ENCODE peak calls at places on chromosomes 16 and 17, in ten cellular contexts. B is left ventricle myocardium inferior, J is progenitor cell of endocrine pancreas, D is PC-3, P is pancreas, C is nephron progenitor cell, T is kidney epithelial cell, Q is right lobe of liver, L is heart right ventricle, N is hepatocyte. G is an unnamed sample.

GRCh38 chr16:89863741-89864391 is 9.5 kb upstream of the TCF25 start:
- DNase-seq in B (peak), J (no peak), D (no peak), P (no peak), C (no peak), T (no peak), Q (peak), L (peak), N (no peak), G (no peak)

GRCh38 chr16:88907768-88908167 is 41.3 kb upstream of the PABPN1L start:
- DNase-seq in B (no peak), J (no peak), D (peak), P (no peak), C (no peak), T (no peak), Q (no peak), L (no peak), N (no peak), G (no peak)

GRCh38 chr16:72428611-72429376 is 256.8 kb upstream of the PMFBP1 start:
- DNase-seq in B (no peak), J (no peak), D (no peak), P (no peak), C (no peak), T (no peak), Q (no peak), L (no peak), N (no peak), G (no peak)

GRCh38 chr17:65455972-65456343 is 105.5 kb downstream of the AXIN2 start:
- DNase-seq in B (no peak), J (no peak), D (peak), P (no peak), C (peak), T (no peak), Q (no peak), L (peak), N (peak), G (peak)

GRCh38 chr16:66925322-66925840 is at the start of gene RRAD:
- DNase-seq in B (peak), J (no peak), D (no peak), P (no peak), C (no peak), T (peak), Q (no peak), L (peak), N (peak), G (no peak)

GRCh38 chr17:44602390-44602789 is 45.1 kb downstream of the FZD2 start:
- DNase-seq in B (no peak), J (no peak), D (no peak), P (peak), C (no peak), T (no peak), Q (no peak), L (no peak), N (no peak), G (no peak)

GRCh38 chr16:4972938-4973587 is 14.9 kb downstream of the SEC14L5 start:
- DNase-seq in B (no peak), J (no peak), D (no peak), P (no peak), C (peak), T (no peak), Q (no peak), L (no peak), N (no peak), G (no peak)

GRCh38 chr17:82767041-82767754 is 15.3 kb downstream of the TBCD start:
- DNase-seq in B (no peak), J (no peak), D (peak), P (no peak), C (peak), T (no peak), Q (peak), L (peak), N (peak), G (no peak)

GRCh38 chr16:57372372-57373116 is at the start of gene CX3CL1:
- DNase-seq in B (peak), J (peak), D (no peak), P (peak), C (peak), T (peak), Q (peak), L (peak), N (peak), G (no peak)

GRCh38 chr16:88404769-88405168 is 22.0 kb downstream of the ZNF469 start:
- DNase-seq in B (no peak), J (no peak), D (no peak), P (no peak), C (no peak), T (no peak), Q (no peak), L (no peak), N (no peak), G (no peak)

GRCh38 chr17:5669191-5669590 is 84.9 kb upstream of the NLRP1 start:
- DNase-seq in B (no peak), J (no peak), D (peak), P (no peak), C (no peak), T (no peak), Q (no peak), L (no peak), N (no peak), G (no peak)

GRCh38 chr16:3486506-3487215 is 8.6 kb downstream of the C16orf90 start:
- DNase-seq in B (no peak), J (no peak), D (no peak), P (no peak), C (no peak), T (no peak), Q (no peak), L (no peak), N (no peak), G (no peak)

GRCh38 chr16:3485097-3485470 is 10.2 kb downstream of the C16orf90 start:
- DNase-seq in B (no peak), J (no peak), D (no peak), P (no peak), C (no peak), T (no peak), Q (no peak), L (no peak), N (no peak), G (no peak)

GRCh38 chr16:3484328-3485096 is 10.8 kb downstream of the C16orf90 start:
- DNase-seq in B (no peak), J (no peak), D (no peak), P (no peak), C (no peak), T (no peak), Q (no peak), L (no peak), N (no peak), G (no peak)

GRCh38 chr16:3487521-3488410 is 7.5 kb downstream of the C16orf90 start:
- DNase-seq in B (no peak), J (no peak), D (no peak), P (no peak), C (no peak), T (no peak), Q (no peak), L (no peak), N (no peak), G (no peak)

GRCh38 chr16:3485821-3486505 is 9.3 kb downstream of the C16orf90 start:
- DNase-seq in B (no peak), J (no peak), D (no peak), P (no peak), C (no peak), T (no peak), Q (no peak), L (no peak), N (no peak), G (no peak)
- TF ChIP-seq CTCF in B (no peak), J (no peak), D (no peak), P (no peak), C (no peak), T (no peak), Q (no peak), L (no peak), N (no peak), G (no peak)

GRCh38 chr16:75216127-75216526 is 2.7 kb upstream of the CTRB1 start:
- DNase-seq in B (no peak), J (no peak), D (no peak), P (peak), C (no peak), T (no peak), Q (no peak), L (no peak), N (no peak), G (no peak)

GRCh38 chr16:75219088-75219487 is 300 bp downstream of the CTRB1 start:
- DNase-seq in B (no peak), J (no peak), D (no peak), P (no peak), C (no peak), T (no peak), Q (no peak), L (no peak), N (peak), G (no peak)

GRCh38 chr16:75218256-75219076 is at the start of gene CTRB1:
- DNase-seq in B (no peak), J (no peak), D (no peak), P (peak), C (no peak), T (no peak), Q (no peak), L (no peak), N (peak), G (no peak)

GRCh38 chr16:75216576-75216975 is 2.2 kb upstream of the CTRB1 start:
- DNase-seq in B (no peak), J (no peak), D (no peak), P (peak), C (no peak), T (no peak), Q (no peak), L (no peak), N (no peak), G (no peak)

GRCh38 chr16:75217389-75217851 is 1.4 kb upstream of the CTRB1 start:
- DNase-seq in B (no peak), J (no peak), D (no peak), P (peak), C (no peak), T (no peak), Q (no peak), L (no peak), N (no peak), G (no peak)
- TF ChIP-seq CTCF in B (no peak), J (no peak), D (no peak), P (no peak), C (no peak), T (no peak), Q (no peak), L (no peak), N (no peak), G (no peak)

DNA sequence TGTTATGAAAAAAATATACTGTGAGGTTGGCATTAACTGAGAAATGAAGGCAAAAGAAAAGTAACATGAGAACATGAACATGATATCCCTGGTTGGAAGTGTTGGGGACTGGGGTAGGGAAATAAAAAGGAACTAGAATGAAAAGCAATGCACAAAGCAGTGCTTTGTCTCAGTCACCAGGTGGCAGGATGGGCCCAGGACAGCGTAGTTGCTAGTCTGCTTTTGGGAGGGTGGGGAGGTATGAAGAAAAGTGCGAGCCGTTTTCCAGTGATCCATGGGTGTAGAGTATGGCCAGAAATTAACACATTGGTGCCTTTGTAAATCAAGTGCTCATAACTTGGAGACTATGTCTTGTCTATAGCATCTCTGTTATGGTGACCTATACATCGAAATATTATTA is 662.5 kb upstream of the SALL1 start:
- DNase-seq in B (no peak), J (no peak), D (no peak), P (no peak), C (no peak), T (no peak), Q (no peak), L (no peak), N (no peak), G (no peak)
- TF ChIP-seq CTCF in B (no peak), J (peak), D (no peak), P (no peak), C (no peak), T (peak), Q (no peak), L (no peak), N (peak), G (peak)

DNA sequence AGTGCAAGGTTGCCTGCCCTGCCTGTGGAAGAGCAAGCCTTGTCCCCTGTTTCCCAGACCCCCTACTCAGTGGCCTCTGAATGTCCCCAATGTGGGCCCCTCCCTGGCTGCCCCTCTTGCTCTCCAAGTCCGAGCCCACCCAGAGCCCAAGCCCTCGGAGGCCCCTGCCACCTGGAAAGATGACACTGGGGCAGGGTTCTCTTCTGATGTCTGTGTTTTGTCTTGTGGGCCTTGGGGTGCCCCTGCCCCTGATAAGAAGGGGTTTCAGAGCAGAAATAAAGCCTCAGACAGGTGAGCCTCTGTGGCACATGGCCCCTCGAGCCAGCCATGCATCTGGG is 85.4 kb upstream of the CBX4 start:
- DNase-seq in B (no peak), J (no peak), D (no peak), P (no peak), C (no peak), T (no peak), Q (no peak), L (no peak), N (no peak), G (no peak)
- TF ChIP-seq CTCF in B (no peak), J (no peak), D (no peak), P (no peak), C (peak), T (no peak), Q (no peak), L (no peak), N (no peak), G (no peak)

DNA sequence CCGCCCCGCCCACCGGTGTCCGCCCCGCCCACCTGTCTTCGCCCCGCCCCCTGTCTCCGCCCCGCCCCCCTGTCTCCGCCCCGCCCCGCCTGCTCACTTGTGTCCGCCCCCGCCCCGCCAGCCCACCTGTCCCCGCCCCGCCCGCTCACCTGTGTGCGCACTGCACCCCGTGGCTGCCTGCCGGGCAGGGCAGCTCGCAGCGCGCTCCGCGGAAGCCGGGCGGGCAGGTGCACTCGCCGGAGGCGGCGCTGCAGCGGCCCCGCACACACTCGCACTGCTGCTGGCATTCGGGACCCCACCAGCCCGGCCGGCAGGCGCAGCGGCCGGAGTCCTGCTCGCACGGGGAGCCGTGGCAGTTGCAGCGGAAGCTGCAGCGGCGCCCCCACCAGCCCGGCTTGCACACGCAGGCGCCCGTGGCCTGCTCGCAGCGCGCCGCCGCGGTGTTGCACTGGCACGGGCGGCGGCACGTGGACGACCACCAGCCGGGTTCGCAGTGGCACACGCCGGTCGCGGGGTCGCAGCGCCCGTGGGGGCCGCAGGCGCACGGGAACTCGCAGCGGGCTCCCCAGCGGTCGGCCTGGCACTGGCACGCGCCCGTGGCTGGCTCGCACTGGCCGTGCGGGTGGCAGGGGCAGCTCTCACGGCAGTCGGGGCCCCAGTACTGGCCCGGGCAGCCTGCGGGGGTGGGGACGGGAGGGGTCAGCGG is 2.1 kb downstream of the SCARF1 start:
- DNase-seq in B (no peak), J (peak), D (peak), P (peak), C (peak), T (no peak), Q (peak), L (no peak), N (peak), G (no peak)
- TF ChIP-seq CTCF in B (no peak), J (peak), D (peak), P (peak), C (no peak), T (no peak), Q (no peak), L (no peak), N (peak), G (peak)

DNA sequence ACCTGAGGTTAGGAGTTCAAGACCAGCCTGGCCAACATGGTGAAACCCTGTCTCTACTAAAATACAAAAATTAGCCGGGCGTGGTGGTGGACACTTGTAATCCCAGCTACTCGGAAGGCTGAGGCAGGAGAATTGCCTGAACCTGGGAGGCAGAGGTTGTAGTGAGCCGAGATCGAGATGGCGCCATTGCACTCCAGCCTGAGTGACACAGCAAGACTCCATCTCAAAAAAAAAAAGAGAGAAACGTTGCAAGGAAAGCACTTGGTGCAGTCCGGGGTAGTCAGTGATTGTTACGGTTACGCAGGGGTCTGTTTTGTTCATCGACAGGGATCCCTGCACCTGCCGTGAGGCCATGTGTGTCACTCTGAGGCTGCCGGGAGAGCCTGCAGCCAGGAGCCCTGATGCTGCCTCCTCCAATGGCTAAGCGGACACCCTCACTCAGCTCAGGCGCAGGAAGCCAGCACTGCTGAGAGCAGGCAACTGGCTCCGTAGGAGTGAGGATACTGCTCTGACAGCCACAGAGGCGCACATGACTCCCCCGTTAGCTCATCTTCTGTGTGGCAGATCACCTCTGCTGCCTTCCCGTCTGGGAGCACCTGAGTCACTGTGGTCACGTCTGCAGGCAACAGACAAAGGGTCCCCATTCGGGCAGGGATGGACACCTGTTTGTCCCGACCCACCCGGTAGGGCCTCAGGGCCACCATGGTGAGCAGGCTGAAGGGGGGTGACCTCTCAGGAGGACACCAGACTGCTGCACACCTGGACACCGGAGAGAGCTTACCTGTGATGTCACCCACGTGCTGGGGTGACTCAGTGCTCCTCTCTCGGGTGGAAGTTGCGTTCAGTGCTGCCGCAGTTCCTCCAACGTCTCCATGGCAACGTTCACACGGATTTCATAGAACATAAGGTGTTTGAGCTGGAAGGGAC is 5.2 kb upstream of the RAB26 start:
- DNase-seq in B (no peak), J (no peak), D (no peak), P (no peak), C (no peak), T (no peak), Q (peak), L (no peak), N (peak), G (no peak)
- TF ChIP-seq CTCF in B (no peak), J (no peak), D (no peak), P (no peak), C (no peak), T (no peak), Q (no peak), L (no peak), N (no peak), G (no peak)

GRCh38 chr17:17941015-17941414 is 31.2 kb downstream of the TOM1L2 start:
- DNase-seq in B (no peak), J (no peak), D (no peak), P (no peak), C (no peak), T (no peak), Q (no peak), L (no peak), N (no peak), G (no peak)

GRCh38 chr17:17944743-17945142 is 27.5 kb downstream of the TOM1L2 start:
- DNase-seq in B (no peak), J (no peak), D (no peak), P (no peak), C (no peak), T (no peak), Q (no peak), L (no peak), N (no peak), G (no peak)

GRCh38 chr17:17944253-17944652 is 27.9 kb downstream of the TOM1L2 start:
- DNase-seq in B (no peak), J (no peak), D (no peak), P (no peak), C (no peak), T (no peak), Q (no peak), L (no peak), N (no peak), G (no peak)

GRCh38 chr17:17942846-17943245 is 29.4 kb downstream of the TOM1L2 start:
- DNase-seq in B (no peak), J (no peak), D (peak), P (no peak), C (no peak), T (no peak), Q (no peak), L (no peak), N (no peak), G (no peak)

DNA sequence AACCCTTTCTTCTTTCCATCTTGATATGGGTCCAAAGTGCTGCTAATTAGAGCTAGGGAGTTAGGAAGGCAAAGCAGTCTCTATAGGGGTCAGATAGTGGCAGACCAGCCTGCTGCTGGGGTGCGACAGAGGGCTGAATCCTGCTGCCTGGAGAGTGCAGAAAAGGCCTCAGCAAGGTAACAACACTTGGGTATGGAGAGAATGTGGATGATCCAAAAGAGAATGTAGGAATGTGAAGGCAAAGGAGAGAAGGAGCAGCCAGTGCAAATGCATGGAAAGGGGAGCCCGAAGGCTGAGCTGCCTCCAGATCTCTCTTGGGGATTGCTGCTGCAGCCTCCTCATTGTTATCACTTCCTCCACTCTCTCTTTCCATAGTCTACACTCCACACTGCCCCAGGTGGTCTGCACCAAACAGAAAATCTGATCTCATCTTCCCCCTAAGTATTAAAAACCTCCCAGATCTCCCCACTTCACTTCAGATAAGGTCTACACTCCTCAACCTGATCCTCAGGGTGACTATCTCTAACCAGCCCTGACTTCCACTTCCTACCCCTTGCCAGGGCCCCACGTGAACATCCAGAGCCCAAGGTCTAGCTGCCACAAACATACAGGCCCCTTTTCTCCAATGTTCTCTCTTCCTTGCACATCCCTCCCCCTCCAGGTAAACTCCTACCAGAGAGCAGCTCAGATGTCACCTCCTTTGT is 28.8 kb downstream of the TOM1L2 start:
- DNase-seq in B (no peak), J (no peak), D (no peak), P (no peak), C (no peak), T (no peak), Q (no peak), L (no peak), N (no peak), G (no peak)
- TF ChIP-seq CTCF in B (no peak), J (no peak), D (no peak), P (no peak), C (no peak), T (no peak), Q (no peak), L (no peak), N (no peak), G (no peak)

GRCh38 chr16:75546293-75546692 is 9.8 kb downstream of the TMEM231 start:
- DNase-seq in B (no peak), J (no peak), D (no peak), P (no peak), C (no peak), T (no peak), Q (no peak), L (no peak), N (no peak), G (no peak)

GRCh38 chr16:75555707-75556512 is at the start of gene TMEM231:
- DNase-seq in B (peak), J (peak), D (peak), P (peak), C (peak), T (peak), Q (peak), L (peak), N (peak), G (no peak)

GRCh38 chr16:75552951-75553350 is 3.1 kb downstream of the TMEM231 start:
- DNase-seq in B (no peak), J (no peak), D (no peak), P (no peak), C (no peak), T (no peak), Q (no peak), L (peak), N (no peak), G (no peak)

GRCh38 chr16:75555213-75555706 is 792 bp downstream of the TMEM231 start:
- DNase-seq in B (peak), J (peak), D (peak), P (peak), C (peak), T (peak), Q (peak), L (peak), N (peak), G (peak)

GRCh38 chr16:75550211-75550662 is 5.8 kb downstream of the TMEM231 start:
- DNase-seq in B (no peak), J (no peak), D (peak), P (no peak), C (no peak), T (peak), Q (no peak), L (peak), N (peak), G (no peak)
- TF ChIP-seq CTCF in B (peak), J (peak), D (peak), P (no peak), C (no peak), T (peak), Q (peak), L (peak), N (peak), G (peak)